ENCODE peak calls at places on chromosome 2, in six cellular contexts. Y, J, E, G, K and L are unnamed samples.

GRCh38 chr2:175203621-175204496 is 22.3 kb upstream of the ATP5MC3 start:
- DNase-seq in Y (no peak), J (peak), E (peak), G (peak), K (no peak), L (no peak)

GRCh38 chr2:212154392-212154791 is 384.2 kb downstream of the ERBB4 start:
- DNase-seq in Y (no peak), J (no peak), E (no peak), G (no peak), K (no peak), L (no peak)

GRCh38 chr2:181570833-181571661 is 85.9 kb downstream of the CERKL start:
- DNase-seq in Y (no peak), J (no peak), E (no peak), G (no peak), K (no peak), L (no peak)

GRCh38 chr2:116057538-116057937 is 1615.1 kb downstream of the DPP10 start:
- DNase-seq in Y (no peak), J (no peak), E (no peak), G (no peak), K (no peak), L (no peak)

GRCh38 chr2:99643824-99644787 is 154.3 kb upstream of the REV1 start:
- DNase-seq in Y (no peak), J (no peak), E (no peak), G (no peak), K (no peak), L (no peak)

GRCh38 chr2:9739508-9739907 is 103.8 kb upstream of the TAF1B start:
- DNase-seq in Y (peak), J (peak), E (peak), G (no peak), K (no peak), L (peak)

GRCh38 chr2:136986605-136987221 is 221.4 kb downstream of the THSD7B start:
- DNase-seq in Y (no peak), J (no peak), E (no peak), G (no peak), K (no peak), L (no peak)

GRCh38 chr2:54859416-54859815 is 136.0 kb downstream of the EML6 start:
- DNase-seq in Y (no peak), J (no peak), E (no peak), G (no peak), K (no peak), L (no peak)

GRCh38 chr2:239234151-239234825 is 166.5 kb downstream of the HDAC4 start:
- DNase-seq in Y (no peak), J (no peak), E (peak), G (no peak), K (no peak), L (no peak)

GRCh38 chr2:98768765-98769476 is 38.0 kb upstream of the MGAT4A start:
- DNase-seq in Y (no peak), J (no peak), E (no peak), G (peak), K (no peak), L (no peak)

GRCh38 chr2:112625474-112626114 is 20.1 kb upstream of the SLC20A1 start:
- DNase-seq in Y (no peak), J (peak), E (peak), G (no peak), K (no peak), L (no peak)

GRCh38 chr2:137405496-137405895 is 558.8 kb upstream of the HNMT start:
- DNase-seq in Y (no peak), J (no peak), E (no peak), G (no peak), K (no peak), L (no peak)

GRCh38 chr2:63842149-63843061 is 709 bp downstream of the UGP2 start:
- DNase-seq in Y (no peak), J (peak), E (peak), G (peak), K (no peak), L (no peak)

GRCh38 chr2:9813312-9814128 is 29.8 kb upstream of the TAF1B start:
- DNase-seq in Y (peak), J (peak), E (peak), G (peak), K (peak), L (peak)

DNA sequence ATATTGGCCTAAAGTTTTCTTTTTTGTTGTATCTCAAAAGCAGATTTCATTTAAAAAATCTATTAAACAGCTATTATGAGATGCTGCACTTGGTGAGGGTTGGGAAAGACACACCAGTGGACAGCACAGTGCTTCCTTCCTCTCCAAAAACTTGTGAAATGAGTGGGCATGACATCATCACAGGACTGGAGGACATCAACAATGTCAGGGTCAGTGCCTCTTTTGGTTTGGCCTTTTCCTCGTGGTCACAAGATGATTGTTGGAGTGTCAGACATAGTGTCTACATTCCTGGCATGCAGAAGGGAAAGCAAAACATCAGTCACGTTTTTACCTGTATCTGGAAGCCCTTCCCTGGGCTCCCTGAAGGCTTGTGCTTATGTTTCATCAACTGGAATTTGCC is 49.6 kb downstream of the IL1R2 start:
- DNase-seq in Y (no peak), J (no peak), E (no peak), G (no peak), K (no peak), L (no peak)
- TF ChIP-seq POLR2AphosphoS5 in Y (no peak), J (peak), E (peak), G (no peak), K (no peak), L (no peak)

GRCh38 chr2:120253021-120253882 is 600 bp downstream of the RALB start:
- DNase-seq in Y (no peak), J (peak), E (peak), G (peak), K (no peak), L (peak)
- TF ChIP-seq POLR2A in Y (no peak), J (no peak), E (no peak), G (no peak), K (no peak), L (no peak)

DNA sequence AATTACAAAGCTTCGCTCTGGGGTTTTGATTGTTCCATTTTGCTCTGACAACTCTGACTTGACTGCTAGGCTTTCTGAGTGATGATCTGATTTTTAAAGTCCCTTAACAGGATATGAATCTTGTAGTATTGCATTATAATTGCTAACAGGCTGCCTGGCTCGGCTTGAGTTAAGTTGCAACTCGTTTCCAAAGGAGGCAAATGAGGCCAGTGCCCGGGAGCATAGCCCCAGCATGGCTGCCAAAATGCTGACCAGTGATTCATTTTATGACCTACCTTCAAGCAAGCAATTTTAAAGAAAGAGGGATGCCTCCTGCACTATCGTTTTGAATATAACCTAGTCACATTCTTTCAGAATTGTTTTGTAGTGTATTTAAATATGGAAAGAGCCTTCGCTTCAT is 135.4 kb downstream of the COL6A3 start:
- DNase-seq in Y (no peak), J (no peak), E (peak), G (no peak), K (no peak), L (no peak)
- TF ChIP-seq POLR2AphosphoS5 in Y (no peak), J (no peak), E (peak), G (no peak), K (no peak), L (no peak)

DNA sequence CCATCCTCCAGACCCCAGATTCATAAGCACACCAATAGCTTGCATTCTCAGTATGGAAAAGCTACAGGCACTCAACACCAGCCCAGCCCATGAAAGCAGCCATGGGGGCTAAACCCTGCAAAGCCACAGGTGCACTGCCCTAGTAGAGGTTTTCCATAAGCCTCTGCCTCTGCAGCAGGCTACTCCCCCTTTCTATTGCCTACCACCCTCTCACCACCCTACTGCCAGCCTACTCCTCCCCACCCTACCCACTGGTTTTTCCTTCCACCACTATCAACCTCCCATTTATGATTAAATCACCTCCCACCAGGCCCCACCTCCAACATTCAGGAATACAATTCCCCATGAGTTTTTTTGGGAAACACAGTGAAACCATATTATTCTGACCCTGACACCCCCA is 96.4 kb upstream of the TEKT4 start:
- DNase-seq in Y (no peak), J (no peak), E (no peak), G (no peak), K (no peak), L (no peak)
- TF ChIP-seq POLR2A in Y (no peak), J (no peak), E (no peak), G (no peak), K (no peak), L (no peak)

DNA sequence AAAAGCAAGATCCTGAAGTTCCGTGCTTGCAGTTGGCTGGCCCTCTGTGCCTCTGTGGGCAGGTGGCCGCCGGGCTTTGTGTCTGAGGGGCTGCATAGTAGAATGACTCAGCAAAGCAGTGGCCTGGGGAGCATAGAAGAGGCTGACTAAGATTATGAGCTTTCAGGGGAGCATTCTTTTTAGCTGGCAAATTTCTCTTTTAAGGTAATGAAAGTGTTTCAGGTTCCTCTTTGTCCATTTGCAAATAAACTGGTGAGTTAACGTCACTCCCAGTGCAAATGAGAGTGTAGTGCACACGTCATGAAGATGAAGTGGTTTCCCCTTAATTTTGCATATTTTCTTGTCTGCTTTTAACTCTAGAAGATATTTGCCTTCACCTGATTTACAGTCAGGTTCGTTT is 98.6 kb downstream of the BCL2L11 start:
- DNase-seq in Y (no peak), J (no peak), E (no peak), G (no peak), K (peak), L (no peak)
- TF ChIP-seq POLR2AphosphoS5 in Y (no peak), J (no peak), E (no peak), G (no peak), K (no peak), L (no peak)

GRCh38 chr2:160492401-160493226 is 993 bp downstream of the RBMS1 start:
- DNase-seq in Y (no peak), J (peak), E (peak), G (peak), K (no peak), L (peak)
- TF ChIP-seq POLR2A in Y (no peak), J (no peak), E (no peak), G (no peak), K (peak), L (no peak)

GRCh38 chr2:169478745-169479256 is 493 bp upstream of the BBS5 start:
- DNase-seq in Y (no peak), J (no peak), E (no peak), G (no peak), K (no peak), L (no peak)

GRCh38 chr2:169476459-169476858 is 2.8 kb upstream of the BBS5 start:
- DNase-seq in Y (no peak), J (no peak), E (no peak), G (no peak), K (no peak), L (no peak)

GRCh38 chr2:169478339-169478738 is 955 bp upstream of the BBS5 start:
- DNase-seq in Y (no peak), J (no peak), E (no peak), G (no peak), K (no peak), L (no peak)

GRCh38 chr2:169480079-169480465 is 778 bp downstream of the BBS5 start:
- DNase-seq in Y (no peak), J (no peak), E (no peak), G (no peak), K (no peak), L (no peak)

DNA sequence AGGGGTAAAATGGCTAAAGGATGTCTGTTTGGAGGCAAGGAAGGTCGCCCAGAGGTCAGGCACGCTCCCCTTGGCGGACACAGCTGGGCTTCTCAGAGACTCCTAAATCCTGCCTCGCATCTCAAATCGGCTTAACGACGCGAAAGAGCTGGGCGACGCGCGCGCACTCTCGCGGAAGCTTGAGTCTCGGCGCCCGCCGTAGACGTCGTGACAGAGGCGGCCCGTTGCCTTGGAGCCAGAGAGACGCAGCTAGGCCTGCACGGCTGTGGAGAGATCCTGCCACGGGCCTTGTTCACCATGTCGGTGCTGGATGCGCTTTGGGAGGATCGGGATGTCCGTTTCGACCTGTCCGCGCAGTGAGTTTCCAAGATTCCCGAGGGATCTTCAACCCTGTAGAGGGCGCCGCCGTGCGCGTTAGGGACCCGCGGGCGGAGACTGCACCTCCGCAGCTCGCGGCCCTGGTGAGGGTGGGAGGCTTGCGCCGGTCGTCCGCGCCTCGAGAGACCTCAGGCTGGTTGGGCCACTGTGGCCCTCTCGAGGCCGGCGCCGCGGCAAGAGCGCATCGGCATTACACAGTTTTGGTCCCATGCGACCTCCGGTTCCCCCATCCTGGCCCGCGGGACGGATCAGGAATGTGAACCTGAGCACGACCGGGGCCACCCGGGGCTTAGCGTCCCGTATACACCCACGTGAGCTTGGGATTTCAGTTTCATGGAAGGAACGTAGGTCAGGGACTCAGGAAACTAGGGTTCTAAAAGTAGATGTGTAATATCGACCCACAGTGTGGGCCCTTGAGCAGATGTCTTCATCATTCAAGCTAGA is at the start of gene BBS5:
- DNase-seq in Y (peak), J (peak), E (peak), G (peak), K (no peak), L (peak)
- TF ChIP-seq POLR2AphosphoS5 in Y (no peak), J (peak), E (peak), G (peak), K (peak), L (no peak)

GRCh38 chr2:219460424-219460926 is 25.8 kb downstream of the SPEG start:
- DNase-seq in Y (no peak), J (no peak), E (peak), G (no peak), K (no peak), L (no peak)
- TF ChIP-seq POLR2A in Y (no peak), J (no peak), E (peak), G (peak), K (no peak), L (no peak)

DNA sequence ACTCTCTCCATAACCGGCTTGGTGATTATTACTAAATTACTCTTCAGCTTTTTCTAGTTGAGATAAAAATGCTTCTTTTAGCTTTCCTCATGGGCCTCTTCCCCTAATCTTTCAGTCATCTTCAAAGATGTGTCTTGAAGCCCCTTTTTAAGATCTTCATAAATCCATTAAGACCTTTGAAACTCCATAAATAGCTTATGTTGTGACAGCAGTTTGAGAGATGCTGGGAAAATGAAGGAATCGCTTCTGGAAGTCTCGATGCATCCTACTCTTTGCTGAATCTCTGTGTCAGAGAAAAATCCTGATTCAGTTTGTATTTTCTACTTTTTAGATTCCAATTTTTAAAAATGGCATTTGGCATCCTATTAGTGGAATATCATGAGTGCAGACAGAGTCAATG is 13.0 kb downstream of the SCYGR4 start:
- DNase-seq in Y (no peak), J (no peak), E (no peak), G (no peak), K (no peak), L (no peak)
- TF ChIP-seq POLR2AphosphoS5 in Y (no peak), J (no peak), E (no peak), G (no peak), K (no peak), L (no peak)

GRCh38 chr2:23380562-23381065 is 4.4 kb upstream of the KLHL29 start:
- DNase-seq in Y (peak), J (no peak), E (no peak), G (no peak), K (no peak), L (no peak)
- TF ChIP-seq POLR2A in Y (peak), J (no peak), E (no peak), G (no peak), K (no peak), L (no peak)